ENCODE peak calls at places on chromosomes 7 and 10, in eight cellular contexts. Z is EL; Q is EH; O is NCI-H2171 treated with DMSO at 0.1 percent for 48 hours; H is endodermal cell; Y is stimulated activated CD4-positive, alpha-beta T cell treated with anti-CD3 and anti-CD28 coated beads, Interleukin-2, amount 100 ng/mL, for 48 hours; X is GM19239; I is posterior cingulate gyrus. L is an unnamed sample.

GRCh38 chr7:5420108-5420840 is 3.4 kb downstream of the TNRC18 start:
- DNase-seq in Y (no peak), H (peak), O (no peak), Z (no peak), Q (peak), X (no peak), I (peak), L (peak)

GRCh38 chr10:42975005-42975493 is 101.8 kb upstream of the RET start:
- DNase-seq in I (peak), X (no peak), H (peak), Q (no peak), Z (no peak), O (no peak), Y (no peak), L (no peak)

GRCh38 chr10:85778074-85778473 is 588.5 kb downstream of the GRID1 start:
- DNase-seq in X (no peak), Q (no peak), H (no peak), I (no peak), O (no peak), Y (no peak), Z (no peak), L (no peak)

GRCh38 chr7:141354251-141354650 is 197.0 kb upstream of the AGK start:
- DNase-seq in I (no peak), O (no peak), Z (peak), Y (no peak), Q (peak), H (no peak), X (no peak), L (no peak)

GRCh38 chr7:140326116-140326928 is 72.0 kb downstream of the SLC37A3 start:
- DNase-seq in O (peak), X (peak), H (peak), Y (peak), I (peak), Z (peak), Q (peak), L (peak)

GRCh38 chr10:82888809-82889455 is 1013.9 kb downstream of the NRG3 start:
- DNase-seq in Q (no peak), Z (no peak), H (peak), I (no peak), Y (no peak), X (no peak), O (no peak), L (no peak)

GRCh38 chr10:5862360-5862929 is 27.2 kb downstream of the ANKRD16 start:
- DNase-seq in Y (no peak), Q (peak), X (peak), H (no peak), O (no peak), I (peak), Z (peak), L (peak)

GRCh38 chr7:94182066-94182465 is 177.9 kb upstream of the BET1 start:
- DNase-seq in I (no peak), H (no peak), O (no peak), X (no peak), Z (peak), Y (no peak), Q (peak), L (no peak)

GRCh38 chr10:24908793-24909423 is 43.5 kb downstream of the PRTFDC1 start:
- DNase-seq in Y (no peak), X (no peak), H (no peak), O (no peak), I (no peak), Q (peak), Z (peak), L (no peak)

GRCh38 chr10:18635995-18636394 is 15.4 kb downstream of the NSUN6 start:
- DNase-seq in Z (no peak), H (no peak), X (no peak), I (no peak), Q (no peak), Y (no peak), O (no peak), L (no peak)

GRCh38 chr7:83105948-83106347 is 56.7 kb downstream of the PCLO start:
- DNase-seq in H (peak), Q (no peak), Z (no peak), Y (no peak), O (peak), I (no peak), X (no peak), L (no peak)

GRCh38 chr10:89404082-89404481 is 10.3 kb upstream of the IFIT5 start:
- DNase-seq in O (no peak), Z (no peak), I (no peak), X (no peak), Y (no peak), H (no peak), Q (no peak), L (no peak)

GRCh38 chr10:45640049-45640448 is 32.5 kb downstream of the ZFAND4 start:
- DNase-seq in H (no peak), X (no peak), Y (no peak), Z (no peak), O (no peak), Q (no peak), I (no peak), L (no peak)